ENCODE peak calls at places on chromosomes 5 and 9, in six cellular contexts. B is tibial nerve, T is adrenal gland, U is cardiac fibroblast, Y is SJSA1, Z is H7. O is an unnamed sample.
A peak's percentile ranks its signal among the peaks of the same experiment; 100 is the strongest.

GRCh38 chr9:83991355-83991754 is 10.8 kb downstream of the RMI1 start:
- DNase-seq in B (no peak), T (no peak), U (no peak), Y (no peak), Z (no peak), O (no peak)

GRCh38 chr5:76114192-76114795 is 31.1 kb downstream of the SV2C start:
- DNase-seq in B (no peak), T (no peak), U (no peak), Y (no peak), Z (peak; percentile 10), O (no peak)

GRCh38 chr9:32742296-32742695 is 41.0 kb upstream of the TMEM215 start:
- DNase-seq in B (no peak), T (no peak), U (no peak), Y (peak; percentile 41), Z (no peak), O (no peak)

GRCh38 chr5:143311428-143311827 is 92.1 kb downstream of the NR3C1 start:
- DNase-seq in B (no peak), T (no peak), U (peak; percentile 53), Y (peak; percentile 59), Z (no peak), O (peak; percentile 38)

GRCh38 chr9:33165263-33166151 is 1.6 kb downstream of the B4GALT1 start:
- DNase-seq in B (no peak), T (peak; percentile 52), U (peak; percentile 98), Y (no peak), Z (no peak), O (no peak)

GRCh38 chr9:6855860-6856259 is 98.1 kb downstream of the KDM4C start:
- DNase-seq in B (no peak), T (no peak), U (no peak), Y (no peak), Z (no peak), O (no peak)

GRCh38 chr9:37915911-37916470 is 12.1 kb upstream of the SLC25A51 start:
- DNase-seq in B (no peak), T (no peak), U (no peak), Y (no peak), Z (peak; percentile 10), O (no peak)

GRCh38 chr9:94867281-94867841 is 140.9 kb downstream of the AOPEP start:
- DNase-seq in B (peak; percentile 46), T (peak; percentile 84), U (peak; percentile 89), Y (peak; percentile 65), Z (no peak), O (peak; percentile 50)

GRCh38 chr9:81431662-81432061 is 257.7 kb downstream of the TLE1 start:
- DNase-seq in B (no peak), T (no peak), U (peak; percentile 34), Y (peak; percentile 88), Z (no peak), O (peak; percentile 97)

GRCh38 chr5:12245429-12245828 is 341.2 kb upstream of the CTNND2 start:
- DNase-seq in B (no peak), T (no peak), U (no peak), Y (no peak), Z (no peak), O (no peak)

GRCh38 chr5:110477923-110478322 is 248.5 kb downstream of the TMEM232 start:
- DNase-seq in B (no peak), T (no peak), U (peak; percentile 34), Y (no peak), Z (no peak), O (no peak)

GRCh38 chr5:126680215-126680817 is 79.6 kb downstream of the PHAX start:
- DNase-seq in B (no peak), T (no peak), U (peak; percentile 42), Y (no peak), Z (peak; percentile 43), O (no peak)

GRCh38 chr9:36306481-36307306 is 48.4 kb upstream of the GNE start:
- DNase-seq in B (no peak), T (no peak), U (peak; percentile 26), Y (no peak), Z (no peak), O (no peak)

GRCh38 chr9:27954858-27955257 is 381.6 kb upstream of the C9orf72 start:
- DNase-seq in B (no peak), T (no peak), U (no peak), Y (no peak), Z (no peak), O (no peak)

GRCh38 chr9:15250013-15250412 is 57.0 kb downstream of the TTC39B start:
- DNase-seq in B (no peak), T (no peak), U (peak; percentile 15), Y (no peak), Z (no peak), O (no peak)

GRCh38 chr5:3197237-3197636 is 398.4 kb upstream of the IRX1 start:
- DNase-seq in B (no peak), T (no peak), U (no peak), Y (no peak), Z (no peak), O (no peak)
- H3K4me3 ChIP-seq in B (no peak overlapping the region), T (no peak overlapping the region), U (no peak overlapping the region), Y (no peak overlapping the region), Z (peak overlapping the region; percentile 41), O (no peak overlapping the region)

GRCh38 chr5:141402553-141403328 is at the start of gene PCDHGA9:
- DNase-seq in B (no peak), T (no peak), U (peak; percentile 41), Y (no peak), Z (peak; percentile 78), O (no peak)

GRCh38 chr5:141393267-141393666 is 834 bp downstream of the PCDHGA8 start:
- DNase-seq in B (no peak), T (no peak), U (no peak), Y (no peak), Z (no peak), O (no peak)

GRCh38 chr5:141403387-141403786 is 809 bp downstream of the PCDHGA9 start:
- DNase-seq in B (no peak), T (no peak), U (no peak), Y (no peak), Z (no peak), O (no peak)

GRCh38 chr5:141399555-141400258 is 2.0 kb downstream of the PCDHGB5 start:
- DNase-seq in B (no peak), T (no peak), U (no peak), Y (no peak), Z (no peak), O (no peak)

DNA sequence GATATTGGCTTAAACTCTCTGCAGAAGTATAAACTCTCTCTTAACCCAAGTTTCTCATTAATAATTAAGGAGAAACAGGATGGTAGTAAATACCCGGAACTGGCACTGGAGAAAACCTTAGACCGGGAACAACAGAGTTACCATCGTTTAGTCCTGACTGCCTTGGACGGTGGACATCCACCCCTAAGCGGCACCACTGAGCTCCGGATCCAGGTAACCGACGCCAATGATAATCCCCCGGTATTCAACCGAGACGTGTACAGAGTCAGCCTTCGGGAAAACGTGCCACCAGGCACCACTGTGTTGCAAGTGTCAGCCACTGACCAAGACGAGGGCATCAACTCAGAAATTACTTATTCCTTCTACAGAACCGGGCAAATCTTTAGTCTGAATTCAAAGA is 861 bp downstream of the PCDHGB5 start:
- DNase-seq in B (no peak), T (no peak), U (no peak), Y (no peak), Z (peak; percentile 28), O (no peak)
- H3K4me3 ChIP-seq in B (no peak overlapping the region), T (no peak overlapping the region), U (no peak overlapping the region), Y (no peak overlapping the region), Z (no peak overlapping the region), O (no peak overlapping the region)

GRCh38 chr5:148653271-148653839 is 972 bp downstream of the HTR4 start:
- DNase-seq in B (no peak), T (no peak), U (no peak), Y (no peak), Z (no peak), O (no peak)
- H3K4me3 ChIP-seq in B (peak overlapping the region; percentile 9), T (no peak overlapping the region), U (no peak overlapping the region), Y (no peak overlapping the region), Z (peak overlapping the region; percentile 42), O (no peak overlapping the region)

GRCh38 chr9:109968332-109968657 is 188.3 kb downstream of the PALM2AKAP2 start:
- DNase-seq in B (no peak), T (no peak), U (no peak), Y (no peak), Z (no peak), O (no peak)

GRCh38 chr9:109966643-109967368 is 186.8 kb downstream of the PALM2AKAP2 start:
- DNase-seq in B (no peak), T (no peak), U (no peak), Y (no peak), Z (no peak), O (no peak)

GRCh38 chr9:109969559-109970237 is 189.7 kb downstream of the PALM2AKAP2 start:
- DNase-seq in B (no peak), T (peak; percentile 42), U (peak; percentile 36), Y (no peak), Z (no peak), O (no peak)

GRCh38 chr9:109967651-109968331 is 187.8 kb downstream of the PALM2AKAP2 start:
- DNase-seq in B (no peak), T (no peak), U (no peak), Y (no peak), Z (no peak), O (no peak)

DNA sequence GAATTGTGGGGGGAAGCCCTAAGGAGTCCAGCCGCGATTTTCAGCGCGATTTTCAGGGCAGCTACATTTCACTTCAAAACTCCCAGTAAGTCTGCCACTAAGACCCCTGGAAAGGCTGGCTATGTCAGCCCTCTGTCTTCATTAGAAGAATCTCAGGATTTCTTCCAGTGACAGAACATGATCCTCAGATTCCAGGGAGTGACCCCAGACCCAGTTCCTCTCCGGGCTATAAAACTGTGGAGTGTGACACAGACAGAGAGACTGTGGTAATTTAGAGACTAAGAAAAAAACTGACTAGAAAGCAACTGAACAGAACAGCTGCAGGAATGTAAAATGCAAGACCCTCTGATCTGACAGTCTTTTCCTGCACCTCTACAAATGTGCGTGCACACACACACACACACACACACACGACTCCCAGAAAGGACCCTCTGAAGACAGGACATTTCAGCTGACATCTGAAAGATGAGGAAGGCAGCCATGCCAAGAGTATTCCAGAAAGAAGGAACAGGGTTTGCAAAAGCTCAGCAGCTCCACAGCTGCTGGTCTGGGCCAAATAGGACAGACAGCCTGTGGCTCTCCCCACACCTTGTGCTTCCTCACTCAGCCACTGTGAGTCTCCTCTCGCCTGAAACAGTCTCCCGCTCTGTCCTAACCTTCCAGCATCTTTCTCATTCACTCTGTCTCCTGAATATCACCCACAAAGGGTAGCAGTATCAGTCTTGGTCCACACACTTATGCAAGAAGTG is 188.9 kb downstream of the PALM2AKAP2 start:
- DNase-seq in B (no peak), T (peak; percentile 41), U (peak; percentile 61), Y (no peak), Z (peak; percentile 28), O (no peak)
- H3K4me3 ChIP-seq in B (no peak overlapping the region), T (no peak overlapping the region), U (no peak overlapping the region), Y (no peak overlapping the region), Z (no peak overlapping the region), O (no peak overlapping the region)